ENCODE peak calls at places on chromosomes 7 and 10, in nine cellular contexts. One of them, this sample, is unnamed.
A peak's percentile ranks its signal among the peaks of the same experiment; 100 is the strongest.

GRCh38 chr7:42858570-42858969 is 53.3 kb downstream of the C7orf25 start:
- DNase-seq in left lung: no peak
- DNase-seq in astrocyte of the hippocampus: no peak
- DNase-seq in HCEC 1CT: peak; percentile 53
- DNase-seq in T-helper 2 cell treated with Interferon-gamma antibody and Interleukin-4, amounts not matched to agents 5 μg/mL and 100 μg/mL, for 36 hours: no peak
- DNase-seq in NCI-H1105 treated with DMSO at 0.1 percent for 48 hours: no peak
- DNase-seq in cardiac septum: no peak
- DNase-seq in BJ: no peak
- DNase-seq in A549: peak; percentile 8
- DNase-seq in this sample: no peak

GRCh38 chr10:188546-188945 is 53.3 kb downstream of the ZMYND11 start:
- DNase-seq in left lung: no peak
- DNase-seq in astrocyte of the hippocampus: no peak
- DNase-seq in HCEC 1CT: peak; percentile 73
- DNase-seq in T-helper 2 cell treated with Interferon-gamma antibody and Interleukin-4, amounts not matched to agents 5 μg/mL and 100 μg/mL, for 36 hours: no peak
- DNase-seq in NCI-H1105 treated with DMSO at 0.1 percent for 48 hours: no peak
- DNase-seq in cardiac septum: no peak
- DNase-seq in BJ: no peak
- DNase-seq in A549: no peak
- DNase-seq in this sample: no peak

GRCh38 chr7:104926905-104927454 is 87.0 kb upstream of the KMT2E start:
- DNase-seq in left lung: peak; percentile 71
- DNase-seq in astrocyte of the hippocampus: no peak
- DNase-seq in HCEC 1CT: no peak
- DNase-seq in T-helper 2 cell treated with Interferon-gamma antibody and Interleukin-4, amounts not matched to agents 5 μg/mL and 100 μg/mL, for 36 hours: no peak
- DNase-seq in NCI-H1105 treated with DMSO at 0.1 percent for 48 hours: no peak
- DNase-seq in cardiac septum: no peak
- DNase-seq in BJ: no peak
- DNase-seq in A549: no peak
- DNase-seq in this sample: no peak

GRCh38 chr10:43408331-43408709 is 666 bp downstream of the HNRNPF start:
- DNase-seq in left lung: no peak
- DNase-seq in astrocyte of the hippocampus: no peak
- DNase-seq in HCEC 1CT: no peak
- DNase-seq in T-helper 2 cell treated with Interferon-gamma antibody and Interleukin-4, amounts not matched to agents 5 μg/mL and 100 μg/mL, for 36 hours: no peak
- DNase-seq in NCI-H1105 treated with DMSO at 0.1 percent for 48 hours: no peak
- DNase-seq in cardiac septum: no peak
- DNase-seq in BJ: no peak
- DNase-seq in A549: no peak
- DNase-seq in this sample: no peak

GRCh38 chr10:18044976-18045720 is 93.4 kb downstream of the SLC39A12 start:
- DNase-seq in left lung: no peak
- DNase-seq in astrocyte of the hippocampus: peak; percentile 60
- DNase-seq in HCEC 1CT: peak; percentile 90
- DNase-seq in T-helper 2 cell treated with Interferon-gamma antibody and Interleukin-4, amounts not matched to agents 5 μg/mL and 100 μg/mL, for 36 hours: no peak
- DNase-seq in NCI-H1105 treated with DMSO at 0.1 percent for 48 hours: no peak
- DNase-seq in cardiac septum: no peak
- DNase-seq in BJ: no peak
- DNase-seq in A549: no peak
- DNase-seq in this sample: no peak

GRCh38 chr10:115856580-115856979 is 416.4 kb downstream of the GFRA1 start:
- DNase-seq in left lung: no peak
- DNase-seq in astrocyte of the hippocampus: no peak
- DNase-seq in HCEC 1CT: no peak
- DNase-seq in T-helper 2 cell treated with Interferon-gamma antibody and Interleukin-4, amounts not matched to agents 5 μg/mL and 100 μg/mL, for 36 hours: no peak
- DNase-seq in NCI-H1105 treated with DMSO at 0.1 percent for 48 hours: no peak
- DNase-seq in cardiac septum: no peak
- DNase-seq in BJ: no peak
- DNase-seq in A549: no peak
- DNase-seq in this sample: no peak

GRCh38 chr7:143360788-143361551 is 1.5 kb downstream of the FAM131B start:
- DNase-seq in left lung: no peak
- DNase-seq in astrocyte of the hippocampus: peak; percentile 30
- DNase-seq in HCEC 1CT: no peak
- DNase-seq in T-helper 2 cell treated with Interferon-gamma antibody and Interleukin-4, amounts not matched to agents 5 μg/mL and 100 μg/mL, for 36 hours: no peak
- DNase-seq in NCI-H1105 treated with DMSO at 0.1 percent for 48 hours: peak; percentile 57
- DNase-seq in cardiac septum: no peak
- DNase-seq in BJ: no peak
- DNase-seq in A549: no peak
- DNase-seq in this sample: no peak

GRCh38 chr7:103447073-103447960 is 1.3 kb upstream of the SLC26A5 start:
- DNase-seq in left lung: peak; percentile 36
- DNase-seq in astrocyte of the hippocampus: peak; percentile 56
- DNase-seq in HCEC 1CT: peak; percentile 32
- DNase-seq in T-helper 2 cell treated with Interferon-gamma antibody and Interleukin-4, amounts not matched to agents 5 μg/mL and 100 μg/mL, for 36 hours: peak; percentile 22
- DNase-seq in NCI-H1105 treated with DMSO at 0.1 percent for 48 hours: peak; percentile 85
- DNase-seq in cardiac septum: no peak
- DNase-seq in BJ: no peak
- DNase-seq in A549: peak; percentile 65
- DNase-seq in this sample: peak; percentile 47

GRCh38 chr10:69406302-69406811 is 10.4 kb downstream of the TACR2 start:
- DNase-seq in left lung: no peak
- DNase-seq in astrocyte of the hippocampus: no peak
- DNase-seq in HCEC 1CT: no peak
- DNase-seq in T-helper 2 cell treated with Interferon-gamma antibody and Interleukin-4, amounts not matched to agents 5 μg/mL and 100 μg/mL, for 36 hours: no peak
- DNase-seq in NCI-H1105 treated with DMSO at 0.1 percent for 48 hours: no peak
- DNase-seq in cardiac septum: no peak
- DNase-seq in BJ: no peak
- DNase-seq in A549: no peak
- DNase-seq in this sample: no peak

GRCh38 chr10:130167707-130168106 is 31.5 kb downstream of the GLRX3 start:
- DNase-seq in left lung: no peak
- DNase-seq in astrocyte of the hippocampus: no peak
- DNase-seq in HCEC 1CT: no peak
- DNase-seq in T-helper 2 cell treated with Interferon-gamma antibody and Interleukin-4, amounts not matched to agents 5 μg/mL and 100 μg/mL, for 36 hours: no peak
- DNase-seq in NCI-H1105 treated with DMSO at 0.1 percent for 48 hours: no peak
- DNase-seq in cardiac septum: no peak
- DNase-seq in BJ: no peak
- DNase-seq in A549: no peak
- DNase-seq in this sample: no peak

GRCh38 chr10:84059526-84059925 is 79.8 kb upstream of the GHITM start:
- DNase-seq in left lung: no peak
- DNase-seq in astrocyte of the hippocampus: no peak
- DNase-seq in HCEC 1CT: no peak
- DNase-seq in T-helper 2 cell treated with Interferon-gamma antibody and Interleukin-4, amounts not matched to agents 5 μg/mL and 100 μg/mL, for 36 hours: no peak
- DNase-seq in NCI-H1105 treated with DMSO at 0.1 percent for 48 hours: no peak
- DNase-seq in cardiac septum: no peak
- DNase-seq in BJ: no peak
- DNase-seq in A549: peak; percentile 2
- DNase-seq in this sample: no peak

This sample was measured in activated naive CD8-positive, alpha-beta T cell treated with anti-CD3 and anti-CD28 coated beads, Interleukin-2, amount 50 U/mL, for 24 hours.